ENCODE peak calls at places on chromosome 5, in seven cellular contexts. S is A549; Z is keratinocyte; A is brain microvascular endothelial cell; V is ovary; N is CD8-positive, alpha-beta T cell; K is BJ. X is an unnamed sample.

GRCh38 chr5:35694481-35694880 is 76.8 kb downstream of the SPEF2 start:
- DNase-seq in S (no peak), Z (no peak), A (no peak), V (no peak), N (no peak), K (no peak), X (no peak)

GRCh38 chr5:56176155-56176798 is 56.9 kb downstream of the ANKRD55 start:
- DNase-seq in S (no peak), Z (no peak), A (no peak), V (no peak), N (no peak), K (peak), X (peak)

GRCh38 chr5:82334856-82335255 is 56.7 kb upstream of the RPS23 start:
- DNase-seq in S (no peak), Z (no peak), A (peak), V (no peak), N (no peak), K (peak), X (peak)

GRCh38 chr5:135747824-135748223 is 86.6 kb upstream of the SLC25A48 start:
- DNase-seq in S (no peak), Z (no peak), A (no peak), V (no peak), N (no peak), K (no peak), X (no peak)

GRCh38 chr5:57834829-57835554 is 352.4 kb upstream of the ACTBL2 start:
- DNase-seq in S (no peak), Z (no peak), A (peak), V (no peak), N (no peak), K (no peak), X (peak)

GRCh38 chr5:126139773-126140172 is 283.4 kb upstream of the GRAMD2B start:
- DNase-seq in S (no peak), Z (no peak), A (peak), V (no peak), N (no peak), K (peak), X (peak)

GRCh38 chr5:104977530-104977929 is 1414.9 kb upstream of the NUDT12 start:
- DNase-seq in S (no peak), Z (no peak), A (no peak), V (no peak), N (no peak), K (no peak), X (no peak)

GRCh38 chr5:154385236-154385512 is 60.6 kb upstream of the SAP30L start:
- DNase-seq in S (no peak), Z (no peak), A (no peak), V (no peak), N (peak), K (no peak), X (no peak)

GRCh38 chr5:60700347-60700815 is 415 bp upstream of the DEPDC1B start:
- DNase-seq in S (no peak), Z (no peak), A (no peak), V (no peak), N (peak), K (no peak), X (peak)

GRCh38 chr5:5340206-5340729 is 82.2 kb upstream of the ICE1 start:
- DNase-seq in S (peak), Z (no peak), A (peak), V (peak), N (no peak), K (peak), X (peak)

GRCh38 chr5:178086266-178086665 is 27.1 kb upstream of the N4BP3 start:
- DNase-seq in S (no peak), Z (no peak), A (no peak), V (no peak), N (no peak), K (no peak), X (no peak)

GRCh38 chr5:143738415-143739401 is 73.3 kb upstream of the HMHB1 start:
- DNase-seq in S (no peak), Z (no peak), A (no peak), V (no peak), N (no peak), K (no peak), X (no peak)

GRCh38 chr5:146906803-146907202 is 28.2 kb upstream of the PPP2R2B start:
- DNase-seq in S (no peak), Z (no peak), A (no peak), V (no peak), N (no peak), K (no peak), X (no peak)

GRCh38 chr5:66247176-66247960 is 103.3 kb downstream of the SREK1 start:
- DNase-seq in S (peak), Z (no peak), A (peak), V (no peak), N (no peak), K (peak), X (peak)

GRCh38 chr5:137466888-137467287 is 32.2 kb downstream of the SPOCK1 start:
- DNase-seq in S (no peak), Z (no peak), A (no peak), V (no peak), N (no peak), K (no peak), X (no peak)

GRCh38 chr5:137465930-137466329 is 33.2 kb downstream of the SPOCK1 start:
- DNase-seq in S (no peak), Z (no peak), A (no peak), V (no peak), N (no peak), K (no peak), X (no peak)

GRCh38 chr5:137470921-137471220 is 28.3 kb downstream of the SPOCK1 start:
- DNase-seq in S (no peak), Z (no peak), A (no peak), V (no peak), N (no peak), K (no peak), X (no peak)

GRCh38 chr5:137470111-137470920 is 28.8 kb downstream of the SPOCK1 start:
- DNase-seq in S (peak), Z (no peak), A (peak), V (no peak), N (no peak), K (peak), X (peak)
- H3K4me3 ChIP-seq in S (no peak), Z (no peak), A (no peak), V (no peak), N (no peak), K (no peak), X (no peak)

DNA sequence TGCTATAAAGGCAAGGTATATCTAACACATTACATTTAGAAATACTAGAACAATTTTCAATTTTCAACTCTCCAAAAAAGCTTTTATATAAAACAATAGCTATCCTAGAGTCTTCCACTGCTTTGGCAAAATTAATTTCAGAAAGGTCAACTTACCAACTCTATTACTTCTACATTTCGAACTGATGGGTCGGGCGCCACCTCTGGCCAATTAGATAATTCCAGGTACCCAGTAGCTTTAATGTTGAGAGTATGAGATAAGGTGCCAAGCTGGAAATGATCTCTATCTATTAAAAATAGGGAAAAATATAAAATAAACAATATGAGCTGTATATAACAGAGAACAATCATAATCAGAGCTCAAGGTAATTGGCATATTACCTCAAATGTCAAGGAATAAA is 166.6 kb downstream of the AP3B1 start:
- DNase-seq in S (peak), Z (no peak), A (no peak), V (no peak), N (no peak), K (no peak), X (no peak)
- TF ChIP-seq CTCF in S (peak), Z (peak), A (peak), V (no peak), N (no peak), K (peak), X (peak)

GRCh38 chr5:39419830-39420229 is 5.0 kb downstream of the DAB2 start:
- DNase-seq in S (no peak), Z (no peak), A (no peak), V (no peak), N (no peak), K (no peak), X (no peak)
- H3K4me3 ChIP-seq in S (no peak), Z (no peak), A (no peak), V (no peak), N (no peak), K (no peak), X (no peak)

GRCh38 chr5:139654464-139654863 is 6.3 kb downstream of the CXXC5 start:
- DNase-seq in S (no peak), Z (no peak), A (no peak), V (no peak), N (no peak), K (no peak), X (no peak)

GRCh38 chr5:139651863-139652787 is 4.0 kb downstream of the CXXC5 start:
- DNase-seq in S (peak), Z (no peak), A (peak), V (no peak), N (peak), K (peak), X (peak)

GRCh38 chr5:139652788-139653241 is 4.7 kb downstream of the CXXC5 start:
- DNase-seq in S (no peak), Z (no peak), A (peak), V (no peak), N (no peak), K (no peak), X (peak)

GRCh38 chr5:139654875-139655491 is 6.8 kb downstream of the CXXC5 start:
- DNase-seq in S (no peak), Z (no peak), A (no peak), V (no peak), N (no peak), K (no peak), X (no peak)

DNA sequence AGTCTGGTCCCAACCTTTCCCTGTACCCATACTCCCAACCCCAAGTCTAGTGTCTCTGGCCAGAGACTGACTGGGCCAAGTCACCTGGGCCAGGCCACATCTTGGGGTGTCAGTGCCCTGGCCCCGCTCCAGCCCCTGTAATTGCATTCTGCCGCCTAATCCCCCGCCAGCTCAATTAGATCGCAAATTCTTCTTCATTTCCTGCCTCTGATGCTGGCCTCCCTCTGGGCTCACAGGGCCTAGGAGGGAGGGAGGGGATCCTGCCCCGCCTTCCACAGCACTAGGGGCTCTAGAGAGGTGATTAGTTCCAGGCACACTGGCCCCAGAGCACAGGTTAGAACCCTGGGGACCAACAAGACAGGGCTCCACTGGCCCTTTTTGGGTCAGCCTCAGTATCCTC is 5.5 kb downstream of the CXXC5 start:
- DNase-seq in S (no peak), Z (no peak), A (no peak), V (no peak), N (no peak), K (no peak), X (no peak)
- TF ChIP-seq CTCF in S (no peak), Z (no peak), A (no peak), V (no peak), N (no peak), K (no peak), X (no peak)

GRCh38 chr5:23721336-23721735 is 213.9 kb downstream of the PRDM9 start:
- DNase-seq in S (no peak), Z (no peak), A (no peak), V (no peak), N (no peak), K (no peak), X (no peak)
- H3K4me3 ChIP-seq in S (no peak), Z (no peak), A (no peak), V (no peak), N (no peak), K (no peak), X (no peak)

GRCh38 chr5:133316346-133317343 is 264.8 kb downstream of the HSPA4 start:
- DNase-seq in S (peak), Z (no peak), A (no peak), V (no peak), N (no peak), K (no peak), X (peak)
- TF ChIP-seq CTCF in S (peak), Z (peak), A (peak), V (no peak), N (no peak), K (peak), X (peak)